ENCODE peak calls at places on chromosomes 7 and 10, in nine cellular contexts. One of them, this sample, is unnamed.

GRCh38 chr10:126207313-126207771 is 180.9 kb downstream of the ADAM12 start:
- DNase-seq in fibroblast of pulmonary artery: no peak
- DNase-seq in SK-N-DZ: no peak
- DNase-seq in NCI-H1417: no peak
- DNase-seq in H9: no peak
- DNase-seq in adipocyte: peak
- DNase-seq in HCT116: no peak
- DNase-seq in ACHN: no peak
- DNase-seq in pons: no peak
- DNase-seq in this sample: peak

GRCh38 chr10:45461034-45461433 is 87.0 kb downstream of the ALOX5 start:
- DNase-seq in fibroblast of pulmonary artery: no peak
- DNase-seq in SK-N-DZ: no peak
- DNase-seq in NCI-H1417: no peak
- DNase-seq in H9: no peak
- DNase-seq in adipocyte: no peak
- DNase-seq in HCT116: no peak
- DNase-seq in ACHN: no peak
- DNase-seq in pons: no peak
- DNase-seq in this sample: no peak

GRCh38 chr10:124647421-124648130 is 96.6 kb downstream of the FAM53B start:
- DNase-seq in fibroblast of pulmonary artery: peak
- DNase-seq in SK-N-DZ: no peak
- DNase-seq in NCI-H1417: no peak
- DNase-seq in H9: no peak
- DNase-seq in adipocyte: peak
- DNase-seq in HCT116: peak
- DNase-seq in ACHN: peak
- DNase-seq in pons: peak
- DNase-seq in this sample: no peak

GRCh38 chr10:132257271-132257670 is 50.5 kb downstream of the STK32C start:
- DNase-seq in fibroblast of pulmonary artery: peak
- DNase-seq in SK-N-DZ: no peak
- DNase-seq in NCI-H1417: no peak
- DNase-seq in H9: no peak
- DNase-seq in adipocyte: peak
- DNase-seq in HCT116: no peak
- DNase-seq in ACHN: peak
- DNase-seq in pons: no peak
- DNase-seq in this sample: no peak

GRCh38 chr7:148856035-148856881 is 27.8 kb downstream of the EZH2 start:
- DNase-seq in fibroblast of pulmonary artery: peak
- DNase-seq in SK-N-DZ: peak
- DNase-seq in NCI-H1417: peak
- DNase-seq in H9: no peak
- DNase-seq in adipocyte: peak
- DNase-seq in HCT116: peak
- DNase-seq in ACHN: peak
- DNase-seq in pons: peak
- DNase-seq in this sample: peak

GRCh38 chr7:66558201-66558641 is 70.5 kb upstream of the KCTD7 start:
- DNase-seq in fibroblast of pulmonary artery: no peak
- DNase-seq in SK-N-DZ: no peak
- DNase-seq in NCI-H1417: no peak
- DNase-seq in H9: no peak
- DNase-seq in adipocyte: no peak
- DNase-seq in HCT116: no peak
- DNase-seq in ACHN: no peak
- DNase-seq in pons: no peak
- DNase-seq in this sample: no peak

GRCh38 chr10:123156091-123156490 is 1.9 kb downstream of the BUB3 start:
- DNase-seq in fibroblast of pulmonary artery: peak
- DNase-seq in SK-N-DZ: no peak
- DNase-seq in NCI-H1417: no peak
- DNase-seq in H9: no peak
- DNase-seq in adipocyte: peak
- DNase-seq in HCT116: no peak
- DNase-seq in ACHN: no peak
- DNase-seq in pons: no peak
- DNase-seq in this sample: peak

GRCh38 chr10:102997998-102998397 is 79.9 kb downstream of the CNNM2 start:
- DNase-seq in fibroblast of pulmonary artery: no peak
- DNase-seq in SK-N-DZ: no peak
- DNase-seq in NCI-H1417: no peak
- DNase-seq in H9: no peak
- DNase-seq in adipocyte: no peak
- DNase-seq in HCT116: no peak
- DNase-seq in ACHN: no peak
- DNase-seq in pons: no peak
- DNase-seq in this sample: no peak

GRCh38 chr10:5639066-5639465 is 27.3 kb downstream of the ASB13 start:
- DNase-seq in fibroblast of pulmonary artery: no peak
- DNase-seq in SK-N-DZ: no peak
- DNase-seq in NCI-H1417: no peak
- DNase-seq in H9: no peak
- DNase-seq in adipocyte: no peak
- DNase-seq in HCT116: no peak
- DNase-seq in ACHN: no peak
- DNase-seq in pons: no peak
- DNase-seq in this sample: no peak

GRCh38 chr7:30869794-30870491 is 41.7 kb upstream of the AQP1 start:
- DNase-seq in fibroblast of pulmonary artery: peak
- DNase-seq in SK-N-DZ: no peak
- DNase-seq in NCI-H1417: peak
- DNase-seq in H9: no peak
- DNase-seq in adipocyte: peak
- DNase-seq in HCT116: no peak
- DNase-seq in ACHN: peak
- DNase-seq in pons: no peak
- DNase-seq in this sample: peak

GRCh38 chr10:62083413-62083794 is 181.9 kb downstream of the ARID5B start:
- DNase-seq in fibroblast of pulmonary artery: peak
- DNase-seq in SK-N-DZ: no peak
- DNase-seq in NCI-H1417: no peak
- DNase-seq in H9: no peak
- DNase-seq in adipocyte: peak
- DNase-seq in HCT116: no peak
- DNase-seq in ACHN: no peak
- DNase-seq in pons: no peak
- DNase-seq in this sample: peak

GRCh38 chr7:83819911-83820310 is 171.0 kb upstream of the SEMA3E start:
- DNase-seq in fibroblast of pulmonary artery: no peak
- DNase-seq in SK-N-DZ: no peak
- DNase-seq in NCI-H1417: no peak
- DNase-seq in H9: peak
- DNase-seq in adipocyte: no peak
- DNase-seq in HCT116: no peak
- DNase-seq in ACHN: peak
- DNase-seq in pons: no peak
- DNase-seq in this sample: no peak

GRCh38 chr10:118955531-118956252 is 73.8 kb upstream of the NANOS1 start:
- DNase-seq in fibroblast of pulmonary artery: no peak
- DNase-seq in SK-N-DZ: no peak
- DNase-seq in NCI-H1417: no peak
- DNase-seq in H9: peak
- DNase-seq in adipocyte: no peak
- DNase-seq in HCT116: no peak
- DNase-seq in ACHN: no peak
- DNase-seq in pons: no peak
- DNase-seq in this sample: no peak

GRCh38 chr7:132614428-132615076 is 38.3 kb upstream of the PLXNA4 start:
- DNase-seq in fibroblast of pulmonary artery: peak
- DNase-seq in SK-N-DZ: peak
- DNase-seq in NCI-H1417: no peak
- DNase-seq in H9: peak
- DNase-seq in adipocyte: peak
- DNase-seq in HCT116: no peak
- DNase-seq in ACHN: peak
- DNase-seq in pons: peak
- DNase-seq in this sample: peak

GRCh38 chr7:152899482-152900166 is 140.1 kb downstream of the ACTR3B start:
- DNase-seq in fibroblast of pulmonary artery: no peak
- DNase-seq in SK-N-DZ: no peak
- DNase-seq in NCI-H1417: no peak
- DNase-seq in H9: no peak
- DNase-seq in adipocyte: no peak
- DNase-seq in HCT116: no peak
- DNase-seq in ACHN: no peak
- DNase-seq in pons: peak
- DNase-seq in this sample: peak

GRCh38 chr7:15932318-15932717 is 245.8 kb upstream of the MEOX2 start:
- DNase-seq in fibroblast of pulmonary artery: no peak
- DNase-seq in SK-N-DZ: no peak
- DNase-seq in NCI-H1417: no peak
- DNase-seq in H9: no peak
- DNase-seq in adipocyte: no peak
- DNase-seq in HCT116: no peak
- DNase-seq in ACHN: no peak
- DNase-seq in pons: no peak
- DNase-seq in this sample: no peak

GRCh38 chr10:93334901-93335312 is 147.2 kb downstream of the MYOF start:
- DNase-seq in fibroblast of pulmonary artery: no peak
- DNase-seq in SK-N-DZ: no peak
- DNase-seq in NCI-H1417: peak
- DNase-seq in H9: no peak
- DNase-seq in adipocyte: peak
- DNase-seq in HCT116: peak
- DNase-seq in ACHN: no peak
- DNase-seq in pons: no peak
- DNase-seq in this sample: peak

GRCh38 chr7:91286432-91286831 is 22.2 kb downstream of the FZD1 start:
- DNase-seq in fibroblast of pulmonary artery: no peak
- DNase-seq in SK-N-DZ: peak
- DNase-seq in NCI-H1417: peak
- DNase-seq in H9: peak
- DNase-seq in adipocyte: no peak
- DNase-seq in HCT116: no peak
- DNase-seq in ACHN: no peak
- DNase-seq in pons: no peak
- DNase-seq in this sample: no peak

GRCh38 chr7:112192236-112193154 is 13.7 kb downstream of the DOCK4 start:
- DNase-seq in fibroblast of pulmonary artery: peak
- DNase-seq in SK-N-DZ: no peak
- DNase-seq in NCI-H1417: no peak
- DNase-seq in H9: no peak
- DNase-seq in adipocyte: peak
- DNase-seq in HCT116: no peak
- DNase-seq in ACHN: no peak
- DNase-seq in pons: no peak
- DNase-seq in this sample: peak

GRCh38 chr10:80161321-80162084 is 29.0 kb downstream of the PLAC9 start:
- DNase-seq in fibroblast of pulmonary artery: no peak
- DNase-seq in SK-N-DZ: no peak
- DNase-seq in NCI-H1417: no peak
- DNase-seq in H9: peak
- DNase-seq in adipocyte: peak
- DNase-seq in HCT116: no peak
- DNase-seq in ACHN: peak
- DNase-seq in pons: no peak
- DNase-seq in this sample: no peak

GRCh38 chr10:116371737-116372136 is 47.5 kb downstream of the CCDC172 start:
- DNase-seq in fibroblast of pulmonary artery: no peak
- DNase-seq in SK-N-DZ: no peak
- DNase-seq in NCI-H1417: no peak
- DNase-seq in H9: no peak
- DNase-seq in adipocyte: peak
- DNase-seq in HCT116: no peak
- DNase-seq in ACHN: peak
- DNase-seq in pons: no peak
- DNase-seq in this sample: no peak

GRCh38 chr10:29011511-29011910 is 277.4 kb upstream of the LYZL1 start:
- DNase-seq in fibroblast of pulmonary artery: peak
- DNase-seq in SK-N-DZ: no peak
- DNase-seq in NCI-H1417: no peak
- DNase-seq in H9: no peak
- DNase-seq in adipocyte: peak
- DNase-seq in HCT116: no peak
- DNase-seq in ACHN: no peak
- DNase-seq in pons: no peak
- DNase-seq in this sample: no peak

GRCh38 chr7:106243893-106244292 is 40.9 kb downstream of the NAMPT start:
- DNase-seq in fibroblast of pulmonary artery: peak
- DNase-seq in SK-N-DZ: no peak
- DNase-seq in NCI-H1417: no peak
- DNase-seq in H9: no peak
- DNase-seq in adipocyte: no peak
- DNase-seq in HCT116: no peak
- DNase-seq in ACHN: no peak
- DNase-seq in pons: no peak
- DNase-seq in this sample: no peak

GRCh38 chr7:44980393-44981034 is 1.7 kb upstream of the MYO1G start:
- DNase-seq in fibroblast of pulmonary artery: peak
- DNase-seq in SK-N-DZ: no peak
- DNase-seq in NCI-H1417: no peak
- DNase-seq in H9: no peak
- DNase-seq in adipocyte: no peak
- DNase-seq in HCT116: no peak
- DNase-seq in ACHN: peak
- DNase-seq in pons: peak
- DNase-seq in this sample: peak

GRCh38 chr10:3853016-3853415 is 68.0 kb upstream of the KLF6 start:
- DNase-seq in fibroblast of pulmonary artery: no peak
- DNase-seq in SK-N-DZ: no peak
- DNase-seq in NCI-H1417: no peak
- DNase-seq in H9: no peak
- DNase-seq in adipocyte: no peak
- DNase-seq in HCT116: no peak
- DNase-seq in ACHN: no peak
- DNase-seq in pons: no peak
- DNase-seq in this sample: no peak

GRCh38 chr10:32958992-32959703 is 1.1 kb upstream of the ITGB1 start:
- DNase-seq in fibroblast of pulmonary artery: no peak
- DNase-seq in SK-N-DZ: no peak
- DNase-seq in NCI-H1417: no peak
- DNase-seq in H9: no peak
- DNase-seq in adipocyte: no peak
- DNase-seq in HCT116: no peak
- DNase-seq in ACHN: no peak
- DNase-seq in pons: no peak
- DNase-seq in this sample: no peak

GRCh38 chr10:119401671-119402395 is 140.7 kb downstream of the RGS10 start:
- DNase-seq in fibroblast of pulmonary artery: peak
- DNase-seq in SK-N-DZ: no peak
- DNase-seq in NCI-H1417: no peak
- DNase-seq in H9: no peak
- DNase-seq in adipocyte: peak
- DNase-seq in HCT116: peak
- DNase-seq in ACHN: peak
- DNase-seq in pons: no peak
- DNase-seq in this sample: peak

GRCh38 chr10:97903128-97904025 is 53.7 kb downstream of the GOLGA7B start:
- DNase-seq in fibroblast of pulmonary artery: no peak
- DNase-seq in SK-N-DZ: no peak
- DNase-seq in NCI-H1417: no peak
- DNase-seq in H9: no peak
- DNase-seq in adipocyte: no peak
- DNase-seq in HCT116: no peak
- DNase-seq in ACHN: no peak
- DNase-seq in pons: no peak
- DNase-seq in this sample: no peak

GRCh38 chr10:113754125-113754524 is 2.6 kb downstream of the PLEKHS1 start:
- DNase-seq in fibroblast of pulmonary artery: no peak
- DNase-seq in SK-N-DZ: no peak
- DNase-seq in NCI-H1417: no peak
- DNase-seq in H9: no peak
- DNase-seq in adipocyte: no peak
- DNase-seq in HCT116: no peak
- DNase-seq in ACHN: no peak
- DNase-seq in pons: no peak
- DNase-seq in this sample: no peak

GRCh38 chr10:77564781-77565589 is 72.6 kb downstream of the KCNMA1 start:
- DNase-seq in fibroblast of pulmonary artery: no peak
- DNase-seq in SK-N-DZ: no peak
- DNase-seq in NCI-H1417: no peak
- DNase-seq in H9: peak
- DNase-seq in adipocyte: peak
- DNase-seq in HCT116: no peak
- DNase-seq in ACHN: peak
- DNase-seq in pons: no peak
- DNase-seq in this sample: peak

GRCh38 chr7:38179719-38180333 is 1.8 kb downstream of the STARD3NL start:
- DNase-seq in fibroblast of pulmonary artery: peak
- DNase-seq in SK-N-DZ: no peak
- DNase-seq in NCI-H1417: no peak
- DNase-seq in H9: no peak
- DNase-seq in adipocyte: peak
- DNase-seq in HCT116: no peak
- DNase-seq in ACHN: no peak
- DNase-seq in pons: no peak
- DNase-seq in this sample: peak